ENCODE peak calls at places on chromosome 15, in nine cellular contexts. One of them, this sample, is unnamed.

GRCh38 chr15:76168237-76168984 is 108.6 kb downstream of the TMEM266 start:
- DNase-seq in HTR-8/SVneo: no peak
- DNase-seq in NCI-H82: peak
- DNase-seq in mesothelial cell of epicardium: no peak
- DNase-seq in GF-D8: no peak
- DNase-seq in MV-4-11: no peak
- DNase-seq in HuH-7.5: no peak
- DNase-seq in activated naive CD4-positive, alpha-beta T cell treated with anti-CD3 and anti-CD28 coated beads, Interleukin-2, amount 10 ng/mL, durations not matched to agents 7 days and 5 days: no peak
- DNase-seq in CD4-positive, alpha-beta T cell: no peak
- DNase-seq in this sample: no peak

GRCh38 chr15:25710184-25710583 is 152.9 kb downstream of the ATP10A start:
- DNase-seq in MV-4-11: no peak
- DNase-seq in NCI-H82: peak
- DNase-seq in activated naive CD4-positive, alpha-beta T cell treated with anti-CD3 and anti-CD28 coated beads, Interleukin-2, amount 10 ng/mL, durations not matched to agents 7 days and 5 days: peak
- DNase-seq in CD4-positive, alpha-beta T cell: peak
- DNase-seq in GF-D8: no peak
- DNase-seq in HTR-8/SVneo: no peak
- DNase-seq in HuH-7.5: peak
- DNase-seq in mesothelial cell of epicardium: no peak
- DNase-seq in this sample: peak

GRCh38 chr15:82808634-82809041 is 790 bp upstream of the WHAMM start:
- DNase-seq in HuH-7.5: no peak
- DNase-seq in MV-4-11: no peak
- DNase-seq in GF-D8: no peak
- DNase-seq in HTR-8/SVneo: no peak
- DNase-seq in CD4-positive, alpha-beta T cell: no peak
- DNase-seq in activated naive CD4-positive, alpha-beta T cell treated with anti-CD3 and anti-CD28 coated beads, Interleukin-2, amount 10 ng/mL, durations not matched to agents 7 days and 5 days: no peak
- DNase-seq in NCI-H82: peak
- DNase-seq in mesothelial cell of epicardium: no peak
- DNase-seq in this sample: peak

GRCh38 chr15:87575896-87576295 is 680.6 kb downstream of the NTRK3 start:
- DNase-seq in NCI-H82: no peak
- DNase-seq in CD4-positive, alpha-beta T cell: no peak
- DNase-seq in HuH-7.5: no peak
- DNase-seq in GF-D8: no peak
- DNase-seq in MV-4-11: no peak
- DNase-seq in activated naive CD4-positive, alpha-beta T cell treated with anti-CD3 and anti-CD28 coated beads, Interleukin-2, amount 10 ng/mL, durations not matched to agents 7 days and 5 days: no peak
- DNase-seq in mesothelial cell of epicardium: no peak
- DNase-seq in HTR-8/SVneo: no peak
- DNase-seq in this sample: no peak

GRCh38 chr15:92921215-92922131 is 21.3 kb downstream of the CHD2 start:
- DNase-seq in HuH-7.5: no peak
- DNase-seq in HTR-8/SVneo: no peak
- DNase-seq in NCI-H82: no peak
- DNase-seq in GF-D8: no peak
- DNase-seq in mesothelial cell of epicardium: no peak
- DNase-seq in CD4-positive, alpha-beta T cell: no peak
- DNase-seq in MV-4-11: peak
- DNase-seq in activated naive CD4-positive, alpha-beta T cell treated with anti-CD3 and anti-CD28 coated beads, Interleukin-2, amount 10 ng/mL, durations not matched to agents 7 days and 5 days: no peak
- DNase-seq in this sample: no peak

GRCh38 chr15:60932051-60932915 is 296.8 kb downstream of the RORA start:
- DNase-seq in HTR-8/SVneo: no peak
- DNase-seq in GF-D8: no peak
- DNase-seq in activated naive CD4-positive, alpha-beta T cell treated with anti-CD3 and anti-CD28 coated beads, Interleukin-2, amount 10 ng/mL, durations not matched to agents 7 days and 5 days: peak
- DNase-seq in CD4-positive, alpha-beta T cell: peak
- DNase-seq in NCI-H82: no peak
- DNase-seq in HuH-7.5: no peak
- DNase-seq in MV-4-11: peak
- DNase-seq in mesothelial cell of epicardium: no peak
- DNase-seq in this sample: no peak

GRCh38 chr15:27222479-27222878 is 251.5 kb downstream of the GABRG3 start:
- DNase-seq in CD4-positive, alpha-beta T cell: no peak
- DNase-seq in MV-4-11: no peak
- DNase-seq in GF-D8: no peak
- DNase-seq in mesothelial cell of epicardium: no peak
- DNase-seq in HTR-8/SVneo: no peak
- DNase-seq in HuH-7.5: no peak
- DNase-seq in activated naive CD4-positive, alpha-beta T cell treated with anti-CD3 and anti-CD28 coated beads, Interleukin-2, amount 10 ng/mL, durations not matched to agents 7 days and 5 days: no peak
- DNase-seq in NCI-H82: no peak
- DNase-seq in this sample: no peak

GRCh38 chr15:29789871-29790270 is 32.4 kb downstream of the TJP1 start:
- DNase-seq in mesothelial cell of epicardium: no peak
- DNase-seq in HTR-8/SVneo: no peak
- DNase-seq in MV-4-11: no peak
- DNase-seq in HuH-7.5: no peak
- DNase-seq in GF-D8: no peak
- DNase-seq in activated naive CD4-positive, alpha-beta T cell treated with anti-CD3 and anti-CD28 coated beads, Interleukin-2, amount 10 ng/mL, durations not matched to agents 7 days and 5 days: no peak
- DNase-seq in CD4-positive, alpha-beta T cell: no peak
- DNase-seq in NCI-H82: no peak
- DNase-seq in this sample: no peak

GRCh38 chr15:32743411-32744145 is 25.8 kb downstream of the GREM1 start:
- DNase-seq in activated naive CD4-positive, alpha-beta T cell treated with anti-CD3 and anti-CD28 coated beads, Interleukin-2, amount 10 ng/mL, durations not matched to agents 7 days and 5 days: no peak
- DNase-seq in HTR-8/SVneo: no peak
- DNase-seq in mesothelial cell of epicardium: no peak
- DNase-seq in HuH-7.5: no peak
- DNase-seq in CD4-positive, alpha-beta T cell: no peak
- DNase-seq in NCI-H82: no peak
- DNase-seq in GF-D8: no peak
- DNase-seq in MV-4-11: no peak
- DNase-seq in this sample: no peak

GRCh38 chr15:40743921-40744809 is 10.9 kb downstream of the RMDN3 start:
- DNase-seq in activated naive CD4-positive, alpha-beta T cell treated with anti-CD3 and anti-CD28 coated beads, Interleukin-2, amount 10 ng/mL, durations not matched to agents 7 days and 5 days: peak
- DNase-seq in NCI-H82: no peak
- DNase-seq in HuH-7.5: no peak
- DNase-seq in HTR-8/SVneo: no peak
- DNase-seq in mesothelial cell of epicardium: no peak
- DNase-seq in MV-4-11: peak
- DNase-seq in CD4-positive, alpha-beta T cell: peak
- DNase-seq in GF-D8: no peak
- DNase-seq in this sample: no peak